ENCODE peak calls at places on chromosomes 13 and 19, in five cellular contexts. B is AG08396; A is activated T-helper 2 cell treated with anti-CD3 and anti-CD28 coated beads, Interferon-gamma antibody, Interleukin-2, Interleukin-4, amounts not matched to agents 10 μg/mL and 5 μg/mL and 100 μg/mL, durations not matched to agents 14 hours and 24 hours and 36 hours; M is stimulated activated naive CD8-positive, alpha-beta T cell treated with anti-CD3 and anti-CD28 coated beads, Interleukin-15, amount 100 ng/mL, for 72 hours; W is Ammon's horn. L is an unnamed sample.

GRCh38 chr13:92473736-92474465 is 752.7 kb upstream of the GPC6 start:
- DNase-seq in B (no peak), W (no peak), A (no peak), M (no peak), L (no peak)

GRCh38 chr19:50358483-50359431 is 6.7 kb downstream of the NAPSA start:
- DNase-seq in M (peak; percentile 88), A (peak; percentile 80), B (peak; percentile 90), W (peak; percentile 53), L (peak; percentile 78)

GRCh38 chr13:79589605-79590511 is 108.9 kb downstream of the NDFIP2 start:
- DNase-seq in M (no peak), A (no peak), W (no peak), B (no peak), L (no peak)

GRCh38 chr13:99312493-99312883 is 5.3 kb upstream of the GPR183 start:
- DNase-seq in A (no peak), B (peak; percentile 14), W (peak; percentile 87), M (no peak), L (peak; percentile 61)

GRCh38 chr13:46062190-46062589 is 9.6 kb upstream of the ZC3H13 start:
- DNase-seq in A (no peak), B (no peak), M (no peak), W (no peak), L (no peak)

GRCh38 chr19:18118420-18119242 is 21.1 kb downstream of the MAST3 start:
- DNase-seq in M (no peak), W (peak; percentile 65), B (no peak), A (no peak), L (no peak)

GRCh38 chr13:46797468-46798237 is 692 bp upstream of the ESD start:
- DNase-seq in W (no peak), M (no peak), B (no peak), A (no peak), L (no peak)

GRCh38 chr13:97194473-97194872 is 27.7 kb upstream of the MBNL2 start:
- DNase-seq in W (no peak), A (no peak), M (no peak), B (peak; percentile 20), L (no peak)

GRCh38 chr13:105139380-105140285 is 1395.8 kb downstream of the EFNB2 start:
- DNase-seq in A (peak; percentile 64), B (peak; percentile 41), W (peak; percentile 84), M (peak; percentile 70), L (peak; percentile 17)

GRCh38 chr13:21986602-21987001 is 315.7 kb downstream of the FGF9 start:
- DNase-seq in B (peak; percentile 48), M (no peak), A (no peak), W (no peak), L (no peak)

GRCh38 chr13:40518481-40518882 is 148.0 kb downstream of the FOXO1 start:
- DNase-seq in M (peak; percentile 80), W (no peak), A (no peak), B (no peak), L (no peak)

GRCh38 chr19:50870417-50871089 is 2.7 kb upstream of the KLK2 start:
- DNase-seq in A (no peak), W (no peak), M (peak; percentile 54), B (no peak), L (no peak)

GRCh38 chr13:99968521-99969367 is 2.8 kb downstream of the ZIC5 start:
- DNase-seq in B (no peak), A (no peak), M (no peak), W (no peak), L (no peak)

L was measured in head of caudate nucleus.